ENCODE peak calls at places on chromosomes 6 and 20, in four cellular contexts. L is activated CD4-positive, alpha-beta T cell treated with anti-CD3 and anti-CD28 coated beads, Interleukin-2, amount 50 U/mL, for 4 hours; D is neural crest cell; U is amniotic stem cell. A is an unnamed sample.

GRCh38 chr6:87312860-87313259 is 9.5 kb upstream of the SMIM8 start:
- DNase-seq in L (no peak), D (no peak), U (no peak), A (no peak)

GRCh38 chr6:147553099-147553498 is 44.6 kb downstream of the SAMD5 start:
- DNase-seq in L (no peak), D (no peak), U (no peak), A (no peak)

GRCh38 chr6:19812512-19813119 is 24.6 kb upstream of the ID4 start:
- DNase-seq in L (no peak), D (no peak), U (no peak), A (no peak)

GRCh38 chr6:152130441-152130840 is 323.0 kb downstream of the ESR1 start:
- DNase-seq in L (no peak), D (no peak), U (no peak), A (no peak)

GRCh38 chr6:5084787-5085637 is at the start of gene PPP1R3G:
- DNase-seq in L (no peak), D (peak), U (no peak), A (no peak)

GRCh38 chr6:53926505-53926904 is 131.7 kb downstream of the LRRC1 start:
- DNase-seq in L (no peak), D (no peak), U (no peak), A (no peak)

GRCh38 chr20:11212288-11212687 is 538.5 kb upstream of the JAG1 start:
- DNase-seq in L (no peak), D (no peak), U (no peak), A (no peak)

GRCh38 chr6:89007209-89008001 is 44.0 kb upstream of the RNGTT start:
- DNase-seq in L (no peak), D (no peak), U (no peak), A (no peak)

GRCh38 chr6:81792826-81793225 is 40.3 kb upstream of the TENT5A start:
- DNase-seq in L (no peak), D (no peak), U (no peak), A (no peak)

GRCh38 chr6:26056583-26057350 is 30.5 kb upstream of the HFE start:
- DNase-seq in L (no peak), D (no peak), U (no peak), A (no peak)

GRCh38 chr6:104771258-104771832 is 88.4 kb downstream of the HACE1 start:
- DNase-seq in L (no peak), D (no peak), U (no peak), A (no peak)

GRCh38 chr20:13261460-13262301 is 40.6 kb downstream of the ISM1 start:
- DNase-seq in L (peak), D (peak), U (no peak), A (no peak)